ENCODE peak calls at places on chromosomes 3 and 15, in nine cellular contexts. D is GM12892; T is NCI-H2171 treated with DMSO at 0.1 percent for 48 hours; G is lung; Q is NCI-H1092 treated with DMSO at 0.1 percent for 48 hours; H is frontal cortex; I is activated CD8-positive, alpha-beta memory T cell treated with anti-CD3 and anti-CD28 coated beads, Interleukin-2, amount 50 U/mL, for 4 hours; X is Calu3; A is LoVo. Y is an unnamed sample.
A peak's percentile ranks its signal among the peaks of the same experiment; 100 is the strongest.

GRCh38 chr3:194089357-194090177 is 46.4 kb upstream of the HES1 start:
- DNase-seq in H (no peak), D (no peak), I (no peak), X (peak; percentile 96), G (peak; percentile 92), T (peak; percentile 80), A (peak; percentile 96), Q (no peak), Y (no peak)

GRCh38 chr3:129063091-129063640 is 2.6 kb downstream of the GP9 start:
- DNase-seq in T (no peak), H (no peak), I (no peak), G (no peak), X (no peak), D (no peak), A (no peak), Q (no peak), Y (no peak)

GRCh38 chr15:78415284-78415683 is 22.7 kb upstream of the IREB2 start:
- DNase-seq in D (no peak), X (peak; percentile 10), A (peak; percentile 59), I (no peak), G (no peak), H (no peak), T (peak; percentile 99), Q (peak; percentile 91), Y (peak; percentile 99)

GRCh38 chr15:34047893-34048775 is 9.1 kb upstream of the AVEN start:
- DNase-seq in A (no peak), G (no peak), Q (no peak), H (no peak), I (no peak), D (no peak), T (no peak), X (no peak), Y (peak; percentile 22)

GRCh38 chr15:89797678-89798201 is 16.9 kb downstream of the ANPEP start:
- DNase-seq in I (no peak), X (no peak), H (no peak), D (no peak), G (no peak), Q (no peak), T (no peak), A (no peak), Y (no peak)

GRCh38 chr3:64399205-64399800 is 174.0 kb upstream of the PRICKLE2 start:
- DNase-seq in A (peak; percentile 13), D (no peak), I (no peak), H (no peak), X (peak; percentile 60), T (peak; percentile 5), Q (peak; percentile 37), G (no peak), Y (no peak)

GRCh38 chr3:58567251-58567515 is 10.0 kb downstream of the FAM107A start:
- DNase-seq in Q (no peak), T (no peak), D (no peak), G (no peak), X (no peak), H (no peak), A (no peak), I (no peak), Y (no peak)

GRCh38 chr15:38038659-38039442 is 104.4 kb downstream of the TMCO5A start:
- DNase-seq in A (no peak), G (no peak), H (no peak), D (no peak), X (no peak), I (no peak), Q (no peak), T (no peak), Y (no peak)

GRCh38 chr3:20028846-20029430 is 11.3 kb upstream of the KAT2B start:
- DNase-seq in T (no peak), D (no peak), G (no peak), X (no peak), H (no peak), I (no peak), Q (no peak), A (no peak), Y (no peak)

GRCh38 chr15:39704684-39705083 is 78.0 kb downstream of the FSIP1 start:
- DNase-seq in H (no peak), A (no peak), G (no peak), I (no peak), T (no peak), X (no peak), D (no peak), Q (no peak), Y (no peak)

GRCh38 chr3:127320529-127321121 is 32.8 kb upstream of the PRR20G start:
- DNase-seq in G (no peak), A (no peak), Q (no peak), X (no peak), T (no peak), D (no peak), H (no peak), I (no peak), Y (no peak)

GRCh38 chr3:119360736-119361462 is 66.7 kb downstream of the ARHGAP31 start:
- DNase-seq in H (no peak), X (no peak), T (no peak), A (no peak), D (no peak), I (no peak), Q (no peak), G (no peak), Y (no peak)

GRCh38 chr3:78641703-78642102 is 1126.1 kb downstream of the ROBO1 start:
- DNase-seq in G (no peak), A (no peak), D (no peak), X (no peak), Q (no peak), I (no peak), H (no peak), T (no peak), Y (no peak)

GRCh38 chr15:79406191-79406590 is 25.9 kb upstream of the MINAR1 start:
- DNase-seq in Q (no peak), X (no peak), G (no peak), A (no peak), H (no peak), T (no peak), I (no peak), D (no peak), Y (no peak)

GRCh38 chr3:171491412-171491811 is 31.2 kb upstream of the TNIK start:
- DNase-seq in A (peak; percentile 5), I (no peak), X (no peak), T (no peak), Q (no peak), D (no peak), G (no peak), H (no peak), Y (no peak)

GRCh38 chr15:67042490-67043181 is 22.8 kb upstream of the SMAD3 start:
- DNase-seq in D (no peak), A (no peak), X (no peak), H (no peak), Q (no peak), I (no peak), G (no peak), T (no peak), Y (no peak)

GRCh38 chr15:79829950-79830349 is 66.9 kb downstream of the MTHFS start:
- DNase-seq in I (no peak), Q (no peak), D (no peak), H (no peak), G (no peak), T (no peak), X (no peak), A (no peak), Y (no peak)

GRCh38 chr3:45035441-45036301 is 9.6 kb downstream of the CLEC3B start:
- DNase-seq in A (no peak), I (no peak), H (no peak), D (no peak), G (no peak), Q (no peak), X (no peak), T (no peak), Y (peak; percentile 48)

GRCh38 chr3:144564011-144564410 is 592.4 kb downstream of the DIPK2A start:
- DNase-seq in Q (no peak), X (no peak), A (no peak), G (no peak), I (no peak), T (no peak), D (no peak), H (no peak), Y (no peak)

GRCh38 chr15:42449770-42450433 is 41.0 kb downstream of the ZNF106 start:
- DNase-seq in T (no peak), H (no peak), X (no peak), D (no peak), G (peak; percentile 59), I (no peak), A (no peak), Q (no peak), Y (no peak)

GRCh38 chr3:134320749-134321148 is 53.5 kb downstream of the AMOTL2 start:
- DNase-seq in I (no peak), H (no peak), A (peak; percentile 64), Q (no peak), G (no peak), T (no peak), X (peak; percentile 47), D (no peak), Y (no peak)